ENCODE peak calls at places on chromosomes 11 and 22, in eight cellular contexts. O is NCI-H1105 treated with DMSO at 0.1 percent for 48 hours; X is GM19239; N is stimulated activated naive B cell treated with anti-CD40 and anti-IgM and Interleukin-4, amounts not matched to agents 10 μg/mL and 1 μg/mL and 100 μg/mL, for 72 hours; A is stimulated activated CD4-positive, alpha-beta T cell treated with anti-CD3 and anti-CD28 coated beads, Interleukin-1b, Interleukin-23, amount 100 ng/mL, for 1 hour; G is transverse colon; L is NCI-H524; H is NCI-H1694 treated with DMSO at 0.1 percent for 48 hours. W is an unnamed sample.

GRCh38 chr22:27846248-27846760 is 44.7 kb upstream of the MN1 start:
- DNase-seq in H (no peak), N (no peak), G (no peak), O (peak), X (no peak), A (no peak), L (no peak), W (no peak)

GRCh38 chr11:11534981-11535380 is 86.8 kb downstream of the GALNT18 start:
- DNase-seq in G (no peak), O (peak), H (peak), L (no peak), X (no peak), N (no peak), A (no peak), W (no peak)

GRCh38 chr22:44353063-44353440 is 40.3 kb upstream of the SHISAL1 start:
- DNase-seq in L (no peak), X (no peak), A (no peak), G (no peak), O (no peak), N (no peak), H (no peak), W (no peak)

GRCh38 chr11:114678125-114679036 is at the start of gene NXPE2:
- DNase-seq in A (no peak), O (no peak), N (no peak), G (peak), H (no peak), X (no peak), L (no peak), W (no peak)

GRCh38 chr11:94794287-94795168 is 26.4 kb downstream of the AMOTL1 start:
- DNase-seq in G (no peak), N (no peak), H (no peak), X (no peak), A (no peak), O (no peak), L (no peak), W (no peak)

GRCh38 chr22:42962295-42963230 is 52.4 kb downstream of the PACSIN2 start:
- DNase-seq in X (no peak), N (no peak), G (peak), A (no peak), O (no peak), L (no peak), H (no peak), W (no peak)

GRCh38 chr11:57321996-57322880 is 2.5 kb downstream of the TNKS1BP1 start:
- DNase-seq in H (peak), A (no peak), G (peak), L (no peak), N (no peak), X (no peak), O (no peak), W (no peak)

GRCh38 chr11:19633276-19633675 is 79.4 kb upstream of the NAV2 start:
- DNase-seq in G (peak), N (no peak), O (no peak), H (no peak), A (no peak), L (no peak), X (no peak), W (no peak)

GRCh38 chr11:64285885-64286800 is 495 bp downstream of the GPR137 start:
- DNase-seq in O (peak), H (peak), A (no peak), X (no peak), L (no peak), N (no peak), G (peak), W (no peak)

GRCh38 chr11:13135385-13136271 is 126.5 kb downstream of the RASSF10 start:
- DNase-seq in G (no peak), O (peak), H (no peak), X (no peak), N (no peak), L (peak), A (no peak), W (no peak)

GRCh38 chr22:37556750-37557149 is 3.5 kb upstream of the CDC42EP1 start:
- DNase-seq in L (no peak), X (no peak), H (no peak), N (no peak), O (no peak), G (no peak), A (no peak), W (no peak)

GRCh38 chr22:26713823-26714449 is 56.5 kb downstream of the MIAT start:
- DNase-seq in G (no peak), X (no peak), A (no peak), L (no peak), O (no peak), N (no peak), H (no peak), W (no peak)

GRCh38 chr11:36702330-36703054 is 104.5 kb upstream of the RAG2 start:
- DNase-seq in N (no peak), L (peak), X (peak), G (no peak), O (peak), A (no peak), H (peak), W (peak)

GRCh38 chr11:62050716-62051115 is 73.1 kb upstream of the INCENP start:
- DNase-seq in N (no peak), G (no peak), O (no peak), X (no peak), L (no peak), A (no peak), H (no peak), W (no peak)

GRCh38 chr11:117822031-117822521 is 2.5 kb downstream of the FXYD2 start:
- DNase-seq in N (peak), L (no peak), O (peak), H (no peak), X (no peak), G (peak), A (no peak), W (no peak)

GRCh38 chr22:43776081-43776670 is 35.9 kb downstream of the EFCAB6 start:
- DNase-seq in A (no peak), X (no peak), G (no peak), H (no peak), L (no peak), O (no peak), N (no peak), W (no peak)

GRCh38 chr11:134668796-134669195 is 256.8 kb upstream of the B3GAT1 start:
- DNase-seq in N (no peak), X (no peak), H (no peak), A (no peak), L (no peak), O (no peak), G (no peak), W (no peak)

GRCh38 chr11:102085864-102086551 is 24.2 kb upstream of the YAP1 start:
- DNase-seq in O (no peak), G (no peak), H (no peak), A (no peak), L (no peak), N (no peak), X (no peak), W (no peak)